ENCODE peak calls at places on chromosomes 3 and 15, in six cellular contexts. P is PC-9, Y is A549, C is mesenchymal stem cell, K is hepatocyte, J is GM23338. S is an unnamed sample.

GRCh38 chr3:169552533-169552932 is 111.0 kb downstream of the MECOM start:
- DNase-seq in C (no peak), J (no peak), P (no peak), Y (no peak), K (no peak), S (peak; percentile 19)

GRCh38 chr3:40968666-40969065 is 230.6 kb upstream of the CTNNB1 start:
- DNase-seq in P (no peak), C (no peak), J (no peak), Y (no peak), K (no peak), S (no peak)

GRCh38 chr3:43522702-43523362 is 99.0 kb downstream of the ANO10 start:
- DNase-seq in Y (no peak), J (no peak), K (peak; percentile 32), P (no peak), C (peak; percentile 26), S (peak; percentile 5)

GRCh38 chr3:30476373-30477082 is 129.9 kb upstream of the TGFBR2 start:
- DNase-seq in Y (peak; percentile 43), C (peak; percentile 81), J (no peak), P (no peak), K (no peak), S (peak; percentile 68)

GRCh38 chr3:114551770-114552526 is 258.1 kb downstream of the TIGIT start:
- DNase-seq in C (peak; percentile 77), P (peak; percentile 68), J (no peak), K (no peak), Y (peak; percentile 2), S (peak; percentile 88)

GRCh38 chr3:63343674-63344073 is 65.6 kb downstream of the SYNPR start:
- DNase-seq in J (peak; percentile 82), C (peak; percentile 89), P (peak; percentile 23), K (peak; percentile 90), Y (no peak), S (peak; percentile 84)

GRCh38 chr15:34358948-34359347 is 8.0 kb downstream of the LPCAT4 start:
- DNase-seq in C (no peak), P (no peak), Y (no peak), J (no peak), K (no peak), S (no peak)

GRCh38 chr15:92886229-92886628 is 13.9 kb upstream of the CHD2 start:
- DNase-seq in J (no peak), Y (no peak), K (no peak), P (no peak), C (no peak), S (peak; percentile 33)

GRCh38 chr15:77627067-77627466 is 5.6 kb downstream of the LINGO1 start:
- DNase-seq in K (no peak), Y (no peak), P (no peak), J (no peak), C (no peak), S (no peak)

GRCh38 chr3:182710557-182711157 is 82.6 kb upstream of the ATP11B start:
- DNase-seq in C (peak; percentile 33), J (peak; percentile 62), K (peak; percentile 49), Y (peak; percentile 36), P (no peak), S (peak; percentile 11)

GRCh38 chr3:46612324-46612723 is at the start of gene FAM240A:
- DNase-seq in Y (no peak), K (no peak), P (no peak), C (no peak), J (no peak), S (peak; percentile 41)

GRCh38 chr3:69729350-69729919 is 9.8 kb upstream of the MITF start:
- DNase-seq in J (no peak), K (peak; percentile 20), P (no peak), C (no peak), Y (no peak), S (no peak)

GRCh38 chr15:85514413-85514812 is 134.0 kb downstream of the AKAP13 start:
- DNase-seq in P (no peak), C (no peak), J (no peak), Y (no peak), K (no peak), S (no peak)

GRCh38 chr3:59167756-59168155 is 117.9 kb upstream of the CFAP20DC start:
- DNase-seq in P (no peak), Y (no peak), J (no peak), C (no peak), K (no peak), S (no peak)

GRCh38 chr3:33664195-33664594 is 53.9 kb downstream of the CLASP2 start:
- DNase-seq in J (no peak), C (peak; percentile 65), Y (no peak), K (no peak), P (no peak), S (peak; percentile 62)

GRCh38 chr15:48393650-48394049 is 62.4 kb downstream of the DUT start:
- DNase-seq in J (no peak), C (no peak), P (no peak), Y (no peak), K (no peak), S (no peak)

GRCh38 chr3:28042707-28043106 is 198.7 kb upstream of the CMC1 start:
- DNase-seq in J (no peak), P (no peak), K (no peak), Y (no peak), C (no peak), S (no peak)

GRCh38 chr3:25870452-25870851 is 80.6 kb downstream of the OXSM start:
- DNase-seq in J (no peak), C (peak; percentile 25), K (no peak), P (no peak), Y (no peak), S (peak; percentile 32)

GRCh38 chr3:112425858-112426750 is 73.2 kb downstream of the BTLA start:
- DNase-seq in Y (no peak), C (no peak), J (peak; percentile 52), P (no peak), K (no peak), S (no peak)

DNA sequence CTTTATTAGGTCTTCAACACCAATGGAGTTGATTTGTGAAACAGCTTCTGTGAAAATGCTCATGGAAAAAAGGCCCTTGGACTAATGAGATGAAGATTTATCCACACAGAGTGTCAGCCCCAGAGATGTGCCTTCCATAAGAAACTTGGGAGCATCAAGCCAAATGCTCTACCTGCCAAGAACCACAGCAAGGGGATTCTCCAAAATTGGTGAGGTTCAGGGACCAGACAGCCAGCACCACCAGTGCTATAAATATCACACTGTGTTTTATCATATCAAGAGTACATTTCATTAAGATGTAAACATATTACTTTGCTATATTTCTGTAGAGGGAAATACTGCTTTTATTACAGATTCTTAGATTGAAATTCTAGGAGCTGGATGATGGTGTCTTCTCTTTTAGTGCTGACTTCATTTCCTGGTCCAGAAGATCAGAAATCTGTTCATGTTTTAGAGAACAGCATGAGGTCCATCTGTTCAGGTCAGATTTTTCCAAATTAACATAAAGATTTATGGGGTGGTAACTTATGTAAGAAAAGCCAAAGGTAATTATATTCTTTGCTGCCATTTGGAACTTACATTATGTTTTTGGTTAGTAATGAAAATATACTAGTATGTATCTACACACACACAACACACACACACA is 17.7 kb downstream of the SLC35G2 start:
- DNase-seq in J (no peak), K (no peak), C (no peak), P (no peak), Y (no peak), S (no peak)
- H3K4me2 ChIP-seq in J (no peak overlapping the region), K (no peak overlapping the region), C (no peak overlapping the region), P (no peak overlapping the region), Y (peak overlapping the region; percentile 35), S (no peak overlapping the region)

GRCh38 chr3:105352976-105353375 is 13.7 kb upstream of the ALCAM start:
- DNase-seq in J (no peak), C (peak; percentile 33), K (no peak), P (no peak), Y (no peak), S (no peak)

GRCh38 chr3:105349988-105350387 is 16.7 kb upstream of the ALCAM start:
- DNase-seq in Y (no peak), C (no peak), J (no peak), P (no peak), K (no peak), S (no peak)

GRCh38 chr3:105343991-105344390 is 22.7 kb upstream of the ALCAM start:
- DNase-seq in Y (no peak), P (no peak), J (no peak), C (no peak), K (no peak), S (no peak)

GRCh38 chr3:105351821-105352220 is 14.9 kb upstream of the ALCAM start:
- DNase-seq in C (peak; percentile 35), P (no peak), J (no peak), Y (no peak), K (no peak), S (peak; percentile 75)

GRCh38 chr3:105347625-105348302 is 18.9 kb upstream of the ALCAM start:
- DNase-seq in C (no peak), P (no peak), Y (no peak), K (no peak), J (no peak), S (no peak)
- H3K4me2 ChIP-seq in C (no peak overlapping the region), P (no peak overlapping the region), Y (no peak overlapping the region), K (no peak overlapping the region), J (no peak overlapping the region), S (no peak overlapping the region)

GRCh38 chr3:128457918-128458317 is 8.8 kb downstream of the DNAJB8 start:
- DNase-seq in P (no peak), Y (no peak), C (no peak), K (no peak), J (no peak), S (no peak)
- H3K4me2 ChIP-seq in P (no peak overlapping the region), Y (no peak overlapping the region), C (no peak overlapping the region), K (no peak overlapping the region), J (no peak overlapping the region), S (no peak overlapping the region)

GRCh38 chr3:42043116-42043796 is 47.9 kb upstream of the TRAK1 start:
- DNase-seq in J (peak; percentile 94), Y (no peak), K (peak; percentile 71), C (peak; percentile 84), P (peak; percentile 34), S (no peak)
- H3K4me2 ChIP-seq in J (peak overlapping the region; percentile 67), Y (peak overlapping the region; percentile 90), K (peak overlapping the region; percentile 66), C (peak overlapping the region; percentile 58), P (no peak overlapping the region), S (no peak overlapping the region)

DNA sequence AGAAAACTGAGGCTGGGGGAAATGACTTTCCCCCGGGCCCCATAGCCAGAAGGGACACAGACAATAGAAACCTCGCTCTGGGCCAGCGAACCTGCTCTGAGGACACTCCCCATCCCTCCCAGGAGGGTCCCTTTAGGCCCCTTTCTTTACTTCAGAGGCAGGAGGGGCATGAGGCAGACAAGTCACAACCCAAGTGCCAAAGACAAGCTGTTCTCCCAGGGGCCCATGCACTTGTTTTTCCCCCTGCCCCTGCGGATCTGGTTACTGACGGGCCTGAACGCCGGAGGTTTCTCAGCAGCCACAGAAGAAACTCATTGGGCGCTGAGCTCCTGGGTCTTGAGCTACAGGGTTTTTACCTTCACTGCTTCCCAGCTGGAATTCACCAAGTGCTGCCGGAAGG is 9.8 kb downstream of the PGPEP1L start:
- DNase-seq in K (no peak), P (no peak), C (no peak), Y (no peak), J (no peak), S (no peak)
- H3K4me2 ChIP-seq in K (no peak overlapping the region), P (no peak overlapping the region), C (no peak overlapping the region), Y (no peak overlapping the region), J (no peak overlapping the region), S (no peak overlapping the region)

GRCh38 chr3:45064512-45065372 is 38.6 kb downstream of the CLEC3B start:
- DNase-seq in Y (no peak), C (peak; percentile 97), J (no peak), P (peak; percentile 61), K (no peak), S (peak; percentile 77)
- H3K4me2 ChIP-seq in Y (no peak overlapping the region), C (no peak overlapping the region), J (no peak overlapping the region), P (peak overlapping the region; percentile 62), K (no peak overlapping the region), S (no peak overlapping the region)